ENCODE peak calls at places on chromosomes 12 and 14, in nine cellular contexts. Q is progenitor cell of endocrine pancreas; R is MCF 10A; X is neural crest cell; K is CD4-positive, alpha-beta T cell; H is astrocyte of the spinal cord; A is Calu3; W is lower lobe of right lung; J is psoas muscle. Z is an unnamed sample.

GRCh38 chr12:47192046-47192445 is 112.3 kb upstream of the AMIGO2 start:
- DNase-seq in Q (no peak), R (no peak), X (no peak), K (no peak), H (no peak), A (no peak), W (no peak), J (no peak), Z (no peak)

GRCh38 chr14:100417466-100417865 is 94.3 kb downstream of the SLC25A47 start:
- DNase-seq in Q (peak), R (peak), X (peak), K (no peak), H (peak), A (peak), W (no peak), J (peak), Z (no peak)

GRCh38 chr12:12902036-12902435 is 10.7 kb downstream of the GPRC5A start:
- DNase-seq in Q (no peak), R (peak), X (no peak), K (no peak), H (peak), A (no peak), W (no peak), J (no peak), Z (no peak)

GRCh38 chr14:47438650-47439140 is 236.7 kb downstream of the MDGA2 start:
- DNase-seq in Q (no peak), R (peak), X (no peak), K (no peak), H (peak), A (no peak), W (no peak), J (no peak), Z (no peak)

GRCh38 chr12:92312463-92312970 is 166.9 kb upstream of the BTG1 start:
- DNase-seq in Q (no peak), R (no peak), X (no peak), K (no peak), H (no peak), A (no peak), W (no peak), J (no peak), Z (no peak)

GRCh38 chr14:23638414-23639047 is 2.4 kb downstream of the DHRS2 start:
- DNase-seq in Q (no peak), R (no peak), X (no peak), K (no peak), H (no peak), A (no peak), W (no peak), J (no peak), Z (no peak)

GRCh38 chr12:115190191-115190590 is 506.2 kb upstream of the TBX3 start:
- DNase-seq in Q (no peak), R (no peak), X (no peak), K (no peak), H (no peak), A (no peak), W (no peak), J (no peak), Z (no peak)

GRCh38 chr14:69263364-69263763 is 3.4 kb downstream of the GALNT16 start:
- DNase-seq in Q (no peak), R (peak), X (no peak), K (no peak), H (peak), A (no peak), W (no peak), J (peak), Z (no peak)

GRCh38 chr12:115857160-115857920 is 420.2 kb downstream of the MED13L start:
- DNase-seq in Q (no peak), R (no peak), X (no peak), K (no peak), H (no peak), A (peak), W (no peak), J (no peak), Z (no peak)

GRCh38 chr14:23121401-23121800 is 2.3 kb upstream of the CEBPE start:
- DNase-seq in Q (no peak), R (no peak), X (no peak), K (no peak), H (peak), A (no peak), W (no peak), J (no peak), Z (no peak)

GRCh38 chr14:93239869-93240677 is 33.0 kb downstream of the UBR7 start:
- DNase-seq in Q (no peak), R (peak), X (no peak), K (no peak), H (peak), A (peak), W (no peak), J (no peak), Z (no peak)

GRCh38 chr12:52660934-52661333 is 8.9 kb upstream of the KRT2 start:
- DNase-seq in Q (no peak), R (no peak), X (no peak), K (no peak), H (no peak), A (no peak), W (no peak), J (no peak), Z (no peak)

GRCh38 chr12:114974333-114974732 is 290.4 kb upstream of the TBX3 start:
- DNase-seq in Q (no peak), R (no peak), X (no peak), K (no peak), H (no peak), A (no peak), W (no peak), J (no peak), Z (no peak)

GRCh38 chr14:100955201-100955600 is 51.7 kb upstream of the RTL1 start:
- DNase-seq in Q (no peak), R (no peak), X (no peak), K (no peak), H (peak), A (no peak), W (no peak), J (no peak), Z (no peak)

GRCh38 chr14:85576161-85576560 is 46.2 kb downstream of the FLRT2 start:
- DNase-seq in Q (no peak), R (no peak), X (no peak), K (no peak), H (peak), A (no peak), W (no peak), J (no peak), Z (no peak)

GRCh38 chr14:96072076-96072475 is 32.9 kb downstream of the C14orf132 start:
- DNase-seq in Q (no peak), R (no peak), X (no peak), K (no peak), H (no peak), A (no peak), W (peak), J (no peak), Z (no peak)

GRCh38 chr14:92280554-92281262 is 42.3 kb upstream of the SLC24A4 start:
- DNase-seq in Q (no peak), R (no peak), X (no peak), K (no peak), H (no peak), A (no peak), W (no peak), J (no peak), Z (no peak)

GRCh38 chr12:128267651-128268347 is 829 bp downstream of the TMEM132C start:
- DNase-seq in Q (no peak), R (no peak), X (peak), K (no peak), H (no peak), A (no peak), W (no peak), J (no peak), Z (no peak)

GRCh38 chr12:107662431-107662830 is 23.2 kb upstream of the PWP1 start:
- DNase-seq in Q (no peak), R (no peak), X (no peak), K (no peak), H (no peak), A (no peak), W (no peak), J (no peak), Z (no peak)

GRCh38 chr12:9718968-9719367 is 13.9 kb downstream of the CLECL1 start:
- DNase-seq in Q (no peak), R (no peak), X (no peak), K (no peak), H (no peak), A (no peak), W (no peak), J (no peak), Z (no peak)

GRCh38 chr12:29066061-29066588 is 83.0 kb upstream of the FAR2 start:
- DNase-seq in Q (no peak), R (peak), X (no peak), K (no peak), H (peak), A (no peak), W (no peak), J (no peak), Z (peak)

GRCh38 chr12:112837629-112838191 is 46.2 kb downstream of the RPH3A start:
- DNase-seq in Q (no peak), R (peak), X (no peak), K (no peak), H (peak), A (no peak), W (no peak), J (no peak), Z (no peak)

GRCh38 chr14:105853907-105854599 is 327.7 kb downstream of the TMEM121 start:
- DNase-seq in Q (no peak), R (no peak), X (no peak), K (no peak), H (no peak), A (no peak), W (peak), J (no peak), Z (no peak)

GRCh38 chr12:53870122-53870521 is 68.5 kb upstream of the HOXC13 start:
- DNase-seq in Q (no peak), R (no peak), X (no peak), K (no peak), H (no peak), A (no peak), W (no peak), J (no peak), Z (no peak)

GRCh38 chr12:131860472-131861260 is 32.5 kb downstream of the MMP17 start:
- DNase-seq in Q (no peak), R (peak), X (no peak), K (no peak), H (peak), A (peak), W (peak), J (peak), Z (peak)

GRCh38 chr14:67837011-67837624 is 17.5 kb downstream of the RAD51B start:
- DNase-seq in Q (no peak), R (peak), X (peak), K (peak), H (peak), A (peak), W (no peak), J (no peak), Z (no peak)

GRCh38 chr12:131529196-131530040 is 181.5 kb upstream of the SFSWAP start:
- DNase-seq in Q (no peak), R (no peak), X (no peak), K (no peak), H (no peak), A (no peak), W (no peak), J (no peak), Z (no peak)

GRCh38 chr14:81533536-81534343 is at the start of gene SEL1L:
- DNase-seq in Q (peak), R (peak), X (peak), K (peak), H (peak), A (peak), W (peak), J (peak), Z (peak)

GRCh38 chr14:52729925-52730707 is at the start of gene STYX:
- DNase-seq in Q (peak), R (peak), X (peak), K (peak), H (peak), A (peak), W (peak), J (peak), Z (peak)
- TF ChIP-seq CTCF in Q (no peak), R (no peak), X (no peak), K (no peak), H (no peak), A (no peak), W (peak), J (peak), Z (no peak)

GRCh38 chr12:48932878-48933277 is 7.6 kb upstream of the FKBP11 start:
- DNase-seq in Q (no peak), R (no peak), X (no peak), K (no peak), H (no peak), A (no peak), W (no peak), J (no peak), Z (no peak)

GRCh38 chr12:48933664-48934311 is 8.5 kb upstream of the FKBP11 start:
- DNase-seq in Q (no peak), R (no peak), X (no peak), K (no peak), H (no peak), A (no peak), W (no peak), J (no peak), Z (no peak)

GRCh38 chr12:48937170-48937569 is 11.9 kb upstream of the FKBP11 start:
- DNase-seq in Q (no peak), R (no peak), X (no peak), K (no peak), H (no peak), A (no peak), W (no peak), J (no peak), Z (no peak)

GRCh38 chr12:48936379-48936979 is 11.2 kb upstream of the FKBP11 start:
- DNase-seq in Q (peak), R (peak), X (peak), K (peak), H (peak), A (peak), W (peak), J (peak), Z (peak)

DNA sequence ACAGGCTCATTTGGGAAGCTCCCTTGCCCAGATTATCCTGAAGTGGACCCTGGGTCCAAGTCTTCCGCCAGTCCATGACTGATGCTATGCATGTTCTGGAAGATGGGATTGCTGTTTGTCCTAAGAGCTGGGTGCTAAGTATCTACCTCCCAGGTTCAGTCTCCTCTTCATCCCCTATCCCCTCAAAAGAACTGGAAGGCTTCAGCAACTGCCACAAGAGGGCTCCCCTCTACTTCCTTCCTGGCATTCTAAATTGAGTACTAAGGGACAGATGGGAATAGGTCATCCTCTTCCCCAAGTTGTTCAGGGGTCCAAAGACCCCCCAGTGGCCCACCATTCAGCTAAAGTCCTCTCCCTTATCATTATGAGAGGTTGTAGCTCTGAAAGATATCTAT is 9.0 kb upstream of the FKBP11 start:
- DNase-seq in Q (no peak), R (peak), X (no peak), K (no peak), H (no peak), A (no peak), W (no peak), J (no peak), Z (no peak)
- TF ChIP-seq CTCF in Q (peak), R (peak), X (peak), K (peak), H (peak), A (no peak), W (peak), J (no peak), Z (no peak)

DNA sequence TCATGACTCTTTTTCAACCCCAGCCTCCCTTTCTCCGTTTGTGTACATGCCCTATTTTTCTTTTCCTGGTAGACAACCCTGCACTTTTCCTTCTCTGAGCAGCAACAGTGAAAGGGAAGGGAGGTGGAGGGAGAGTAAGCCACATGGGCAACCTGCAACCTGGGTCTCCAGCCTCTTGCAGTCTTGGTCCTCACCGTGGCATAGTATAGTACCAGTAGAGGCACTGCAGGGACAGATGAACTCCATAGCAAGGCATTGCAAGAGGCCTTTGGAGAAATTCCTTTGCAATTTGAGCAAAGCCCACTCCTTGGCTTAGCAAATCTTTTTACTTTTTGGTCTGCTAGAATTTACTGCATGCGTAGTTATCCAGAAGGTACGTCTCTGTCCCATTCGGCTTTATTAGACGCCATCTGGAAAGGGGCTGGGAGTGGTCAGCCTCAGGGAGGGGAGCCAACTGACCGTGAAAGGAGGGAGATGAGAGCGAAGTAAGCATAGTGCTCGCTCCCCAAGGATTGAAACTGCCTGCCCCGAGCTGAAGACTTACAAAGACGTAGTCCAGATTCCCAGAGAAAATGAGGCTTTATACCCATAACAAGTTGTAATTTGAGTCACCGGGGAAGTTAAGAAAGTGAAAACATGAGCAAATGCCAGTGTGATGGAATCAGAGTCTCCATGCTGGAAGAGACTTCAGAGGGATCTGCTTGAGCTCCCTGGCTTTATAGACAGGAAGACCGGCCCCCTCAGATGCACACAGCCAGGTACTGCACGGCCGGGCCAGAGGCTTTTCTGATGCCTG is 331.9 kb downstream of the CACNA1C start:
- DNase-seq in Q (no peak), R (no peak), X (no peak), K (no peak), H (peak), A (no peak), W (no peak), J (no peak), Z (no peak)
- TF ChIP-seq CTCF in Q (peak), R (no peak), X (no peak), K (no peak), H (peak), A (no peak), W (no peak), J (no peak), Z (no peak)

GRCh38 chr14:21066882-21067502 is 3.1 kb upstream of the ARHGEF40 start:
- DNase-seq in Q (no peak), R (peak), X (no peak), K (no peak), H (no peak), A (no peak), W (no peak), J (no peak), Z (no peak)
- TF ChIP-seq CTCF in Q (no peak), R (peak), X (peak), K (peak), H (peak), A (no peak), W (no peak), J (no peak), Z (no peak)

Z was measured in CD14-positive monocyte.